ENCODE peak calls at places on chromosome 3, in ten cellular contexts. X is kidney; N is bronchial epithelial cell; Q is psoas muscle; B is aorta; F is lower leg skin; K is neuronal stem cell; A is body of pancreas; G is astrocyte; V is CD8-positive, alpha-beta T cell. Z is an unnamed sample.

GRCh38 chr3:57026918-57027317 is 33.5 kb upstream of the SPATA12 start:
- DNase-seq in X (no peak), N (no peak), Q (no peak), B (no peak), F (no peak), K (no peak), A (peak), G (peak), V (no peak), Z (no peak)

GRCh38 chr3:126683069-126683468 is 21.0 kb upstream of the CHCHD6 start:
- DNase-seq in X (no peak), N (no peak), Q (no peak), B (no peak), F (no peak), K (no peak), A (no peak), G (no peak), V (no peak), Z (no peak)

GRCh38 chr3:184659797-184660301 is 52.0 kb downstream of the MAGEF1 start:
- DNase-seq in X (no peak), N (no peak), Q (peak), B (no peak), F (no peak), K (no peak), A (no peak), G (peak), V (no peak), Z (no peak)

GRCh38 chr3:70620367-70620766 is 307.9 kb upstream of the MDFIC2 start:
- DNase-seq in X (no peak), N (no peak), Q (no peak), B (no peak), F (no peak), K (no peak), A (no peak), G (no peak), V (no peak), Z (peak)

GRCh38 chr3:87287025-87287424 is 10.6 kb upstream of the POU1F1 start:
- DNase-seq in X (no peak), N (peak), Q (no peak), B (no peak), F (no peak), K (no peak), A (no peak), G (peak), V (no peak), Z (no peak)

GRCh38 chr3:49871536-49872157 is 1.9 kb upstream of the CAMKV start:
- DNase-seq in X (no peak), N (no peak), Q (no peak), B (no peak), F (no peak), K (no peak), A (no peak), G (no peak), V (no peak), Z (no peak)

GRCh38 chr3:158659454-158660237 is 12.8 kb downstream of the LXN start:
- DNase-seq in X (no peak), N (peak), Q (no peak), B (no peak), F (peak), K (peak), A (peak), G (peak), V (peak), Z (peak)

GRCh38 chr3:60316121-60316783 is 935.0 kb downstream of the FHIT start:
- DNase-seq in X (no peak), N (no peak), Q (no peak), B (no peak), F (no peak), K (no peak), A (no peak), G (peak), V (no peak), Z (no peak)

GRCh38 chr3:133461291-133461690 is 61.4 kb downstream of the BFSP2 start:
- DNase-seq in X (no peak), N (peak), Q (no peak), B (no peak), F (no peak), K (no peak), A (no peak), G (no peak), V (no peak), Z (no peak)

GRCh38 chr3:4290272-4290893 is 12.8 kb upstream of the SETMAR start:
- DNase-seq in X (no peak), N (peak), Q (no peak), B (no peak), F (no peak), K (peak), A (peak), G (peak), V (peak), Z (no peak)

GRCh38 chr3:4297486-4297885 is 5.7 kb upstream of the SETMAR start:
- DNase-seq in X (no peak), N (no peak), Q (no peak), B (no peak), F (no peak), K (no peak), A (no peak), G (no peak), V (no peak), Z (no peak)

GRCh38 chr3:4289044-4289443 is 14.1 kb upstream of the SETMAR start:
- DNase-seq in X (no peak), N (no peak), Q (no peak), B (no peak), F (no peak), K (no peak), A (no peak), G (no peak), V (no peak), Z (no peak)

GRCh38 chr3:4292301-4292700 is 10.9 kb upstream of the SETMAR start:
- DNase-seq in X (no peak), N (no peak), Q (no peak), B (no peak), F (no peak), K (no peak), A (no peak), G (no peak), V (no peak), Z (no peak)
- H3K4me3 ChIP-seq in X (no peak), N (no peak), Q (no peak), B (no peak), F (no peak), K (no peak), A (no peak), G (no peak), V (no peak), Z (no peak)

GRCh38 chr3:74607803-74608202 is 6.7 kb downstream of the CNTN3 start:
- DNase-seq in X (no peak), N (no peak), Q (no peak), B (no peak), F (no peak), K (no peak), A (no peak), G (no peak), V (no peak), Z (no peak)

GRCh38 chr3:74617786-74618185 is 3.3 kb upstream of the CNTN3 start:
- DNase-seq in X (no peak), N (no peak), Q (no peak), B (no peak), F (no peak), K (no peak), A (no peak), G (no peak), V (no peak), Z (no peak)

GRCh38 chr3:74614133-74614967 is at the start of gene CNTN3:
- DNase-seq in X (peak), N (no peak), Q (peak), B (peak), F (no peak), K (peak), A (peak), G (peak), V (no peak), Z (no peak)

GRCh38 chr3:74613566-74613965 is 893 bp downstream of the CNTN3 start:
- DNase-seq in X (no peak), N (no peak), Q (no peak), B (no peak), F (no peak), K (no peak), A (peak), G (no peak), V (no peak), Z (no peak)

GRCh38 chr3:74613060-74613459 is 1.4 kb downstream of the CNTN3 start:
- DNase-seq in X (no peak), N (peak), Q (no peak), B (no peak), F (no peak), K (no peak), A (no peak), G (peak), V (no peak), Z (no peak)
- H3K4me3 ChIP-seq in X (peak), N (no peak), Q (no peak), B (peak), F (no peak), K (peak), A (no peak), G (peak), V (no peak), Z (no peak)

DNA sequence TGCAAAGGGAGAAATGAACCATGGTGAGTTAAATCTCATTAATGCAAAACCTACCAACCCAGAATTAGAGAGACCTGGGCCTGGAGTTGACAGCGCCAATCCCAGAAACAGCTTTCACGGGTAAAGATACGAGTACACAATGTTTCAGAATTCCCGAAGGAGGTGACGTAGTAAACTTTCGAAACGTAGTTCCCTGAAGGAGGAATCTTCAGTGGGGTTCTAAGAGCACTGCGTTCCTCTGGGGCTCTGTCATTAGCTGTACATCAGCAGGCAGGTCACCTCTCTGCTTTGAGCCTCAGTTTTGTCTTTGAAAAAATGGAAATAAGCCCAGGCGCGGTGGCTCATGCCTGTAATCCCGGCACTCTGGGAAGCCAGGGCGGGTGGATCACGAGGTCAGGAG is 152.3 kb downstream of the XXYLT1 start:
- DNase-seq in X (no peak), N (no peak), Q (no peak), B (no peak), F (no peak), K (no peak), A (no peak), G (no peak), V (no peak), Z (no peak)
- H3K4me3 ChIP-seq in X (no peak), N (no peak), Q (no peak), B (no peak), F (no peak), K (no peak), A (no peak), G (no peak), V (no peak), Z (no peak)

GRCh38 chr3:36944641-36945270 is at the start of gene TRANK1:
- DNase-seq in X (peak), N (no peak), Q (peak), B (peak), F (peak), K (no peak), A (peak), G (no peak), V (peak), Z (no peak)
- H3K4me3 ChIP-seq in X (peak), N (peak), Q (peak), B (peak), F (peak), K (no peak), A (peak), G (peak), V (peak), Z (peak)

DNA sequence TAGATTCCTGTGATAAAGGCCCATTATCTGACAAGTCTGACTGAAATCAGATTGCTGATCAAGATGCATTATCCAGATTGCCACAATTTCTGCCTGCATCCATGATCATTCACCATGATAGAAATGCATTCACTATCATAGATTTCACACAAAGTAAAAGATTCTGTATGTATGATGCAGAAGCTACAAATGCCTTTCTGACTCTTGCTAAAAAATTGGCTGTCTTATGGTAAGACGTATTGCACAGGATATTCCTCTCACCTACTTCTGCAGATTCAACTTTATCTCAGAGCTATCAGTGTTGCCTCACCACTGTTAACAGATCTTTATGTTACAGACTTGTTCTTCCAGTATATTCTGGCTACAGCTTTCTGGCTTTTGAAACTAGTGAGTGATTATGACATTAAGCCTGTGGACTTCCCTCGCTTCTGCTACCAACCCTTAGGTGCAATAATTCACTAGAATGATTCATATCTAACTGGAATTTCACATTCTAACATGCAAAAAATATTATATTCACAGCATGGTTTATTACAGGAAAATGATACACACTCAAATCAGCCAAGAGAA is 955.3 kb downstream of the EPHA3 start:
- DNase-seq in X (no peak), N (peak), Q (no peak), B (no peak), F (no peak), K (no peak), A (no peak), G (no peak), V (no peak), Z (no peak)
- H3K4me3 ChIP-seq in X (no peak), N (no peak), Q (no peak), B (no peak), F (no peak), K (no peak), A (no peak), G (no peak), V (no peak), Z (no peak)

DNA sequence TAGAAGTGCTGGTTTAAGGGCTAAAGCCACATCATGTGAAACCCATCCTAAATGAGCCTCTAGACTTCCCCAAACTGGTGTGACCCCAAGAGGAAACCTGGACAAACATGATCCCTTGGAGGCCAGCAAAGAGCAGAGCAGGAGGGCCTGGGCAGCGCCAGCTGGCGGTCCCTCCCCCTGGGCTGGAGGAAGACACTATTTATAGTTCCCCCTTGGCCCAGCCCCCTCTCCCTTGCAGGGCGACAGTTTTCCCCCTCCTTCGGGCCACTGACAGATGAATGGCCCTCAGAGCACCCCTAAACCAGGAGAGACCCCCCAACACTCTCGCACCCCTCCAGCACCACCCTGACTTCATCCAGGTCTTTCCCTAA is 2.9 kb downstream of the UCN2 start:
- DNase-seq in X (no peak), N (no peak), Q (no peak), B (peak), F (no peak), K (no peak), A (no peak), G (no peak), V (no peak), Z (no peak)
- H3K4me3 ChIP-seq in X (peak), N (no peak), Q (peak), B (peak), F (no peak), K (no peak), A (no peak), G (peak), V (no peak), Z (no peak)

DNA sequence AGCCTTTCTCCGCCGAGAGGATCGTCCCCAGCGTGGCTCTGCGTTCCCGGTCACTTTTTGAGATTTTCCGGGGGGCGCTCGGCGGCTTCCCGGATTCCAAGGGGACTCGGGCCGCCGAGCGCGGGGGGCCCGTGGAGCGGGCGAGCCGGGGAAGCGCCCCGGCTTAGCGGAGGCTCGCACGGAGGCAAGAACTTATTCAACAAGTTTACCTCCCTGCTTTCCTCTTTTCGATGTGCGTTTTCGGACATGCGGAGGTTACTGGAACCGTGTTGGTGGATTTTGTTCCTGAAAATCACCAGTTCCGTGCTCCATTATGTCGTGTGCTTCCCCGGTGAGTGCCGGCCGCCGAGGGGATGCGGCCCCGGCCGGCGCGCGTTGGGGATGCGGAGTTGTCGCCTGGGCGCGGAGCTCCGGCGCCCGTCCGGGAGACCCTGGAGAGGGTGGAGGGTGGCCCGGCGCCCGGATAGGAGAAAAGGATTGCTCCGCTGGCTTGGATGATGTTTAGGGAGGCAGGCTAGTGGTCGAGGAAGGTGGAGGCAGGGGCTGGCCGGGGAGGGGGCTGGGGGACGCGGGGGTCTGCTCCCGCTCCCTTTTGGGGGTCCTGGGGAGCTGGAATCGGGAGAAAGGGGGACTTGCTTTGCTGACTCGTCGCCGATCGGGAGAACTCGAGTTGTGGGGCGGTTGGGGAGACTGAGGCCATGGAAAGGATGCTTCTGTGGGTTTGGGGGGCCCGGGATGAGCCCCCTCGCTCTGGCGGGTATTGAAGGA is 855 bp downstream of the PTPRG start:
- DNase-seq in X (peak), N (no peak), Q (peak), B (peak), F (no peak), K (no peak), A (peak), G (no peak), V (no peak), Z (no peak)
- H3K4me3 ChIP-seq in X (peak), N (peak), Q (peak), B (peak), F (peak), K (peak), A (peak), G (peak), V (no peak), Z (peak)

GRCh38 chr3:136898954-136899353 is 36.9 kb downstream of the NCK1 start:
- DNase-seq in X (no peak), N (no peak), Q (no peak), B (no peak), F (no peak), K (no peak), A (no peak), G (peak), V (no peak), Z (no peak)
- H3K4me3 ChIP-seq in X (no peak), N (no peak), Q (no peak), B (no peak), F (no peak), K (no peak), A (no peak), G (no peak), V (no peak), Z (no peak)

GRCh38 chr3:9291991-9292390 is 42.5 kb upstream of the SRGAP3 start:
- DNase-seq in X (no peak), N (no peak), Q (no peak), B (no peak), F (no peak), K (no peak), A (no peak), G (no peak), V (no peak), Z (no peak)
- H3K4me3 ChIP-seq in X (no peak), N (no peak), Q (no peak), B (no peak), F (no peak), K (no peak), A (no peak), G (no peak), V (no peak), Z (no peak)

GRCh38 chr3:106826861-106827311 is 550.4 kb upstream of the CCDC54 start:
- DNase-seq in X (no peak), N (no peak), Q (no peak), B (no peak), F (no peak), K (no peak), A (no peak), G (peak), V (no peak), Z (no peak)
- H3K4me3 ChIP-seq in X (no peak), N (no peak), Q (no peak), B (no peak), F (no peak), K (no peak), A (no peak), G (no peak), V (no peak), Z (no peak)

Z was measured in LNCaP clone FGC.